ENCODE peak calls at places on chromosomes 5 and 9, in nine cellular contexts. I is A549, N is IMR-90, W is ovary, F is aorta, Q is psoas muscle, S is cardiac muscle cell, Z is left ventricle myocardium inferior, L is spleen. V is an unnamed sample. For H3K4me1, the result is how much of the 10 kb centered on the place peaks cover.

GRCh38 chr9:70257991-70258691 is 637 bp upstream of the SMC5 start:
- DNase-seq in Q (no peak), S (peak), I (no peak), W (peak), F (no peak), L (peak), Z (no peak), N (peak), V (peak)

GRCh38 chr5:112025729-112026128 is 268.7 kb upstream of the NREP start:
- DNase-seq in L (no peak), N (no peak), S (no peak), I (no peak), F (no peak), Z (no peak), Q (no peak), W (no peak), V (no peak)

GRCh38 chr5:65037845-65038815 is 269.4 kb downstream of the CWC27 start:
- DNase-seq in N (no peak), S (no peak), F (no peak), I (peak), Z (no peak), Q (no peak), L (no peak), W (peak), V (no peak)

GRCh38 chr9:71604197-71605063 is 163.9 kb downstream of the CEMIP2 start:
- DNase-seq in N (peak), W (peak), Z (peak), L (peak), I (peak), F (peak), Q (peak), S (peak), V (peak)

GRCh38 chr9:111178361-111179043 is 140.2 kb upstream of the LPAR1 start:
- DNase-seq in W (no peak), N (peak), F (no peak), L (no peak), Z (no peak), S (peak), I (no peak), Q (no peak), V (no peak)

GRCh38 chr5:148915224-148915803 is 88.9 kb downstream of the ADRB2 start:
- DNase-seq in W (no peak), Z (no peak), F (no peak), S (no peak), I (no peak), N (no peak), Q (no peak), L (no peak), V (no peak)

GRCh38 chr5:141742866-141743651 is 61.0 kb upstream of the ARAP3 start:
- DNase-seq in L (peak), N (peak), W (no peak), I (peak), F (no peak), Q (no peak), Z (no peak), S (peak), V (no peak)

GRCh38 chr5:107063511-107063910 is 607.2 kb downstream of the EFNA5 start:
- DNase-seq in Q (no peak), I (no peak), L (no peak), S (no peak), F (no peak), W (no peak), Z (no peak), N (peak), V (no peak)

GRCh38 chr5:150945947-150946346 is 41.2 kb upstream of the ZNF300 start:
- DNase-seq in L (no peak), Q (no peak), S (peak), N (no peak), I (no peak), F (no peak), W (peak), Z (no peak), V (no peak)

GRCh38 chr5:10478436-10478835 is 36.8 kb downstream of the ROPN1L start:
- DNase-seq in I (no peak), Q (no peak), S (no peak), F (no peak), Z (no peak), N (peak), L (no peak), W (no peak), V (no peak)

GRCh38 chr5:160260006-160260775 is 30.9 kb downstream of the FABP6 start:
- DNase-seq in W (no peak), Q (no peak), N (peak), S (no peak), Z (no peak), L (peak), F (no peak), I (no peak), V (peak)

GRCh38 chr5:160262665-160263064 is 33.4 kb downstream of the FABP6 start:
- DNase-seq in L (peak), I (no peak), S (peak), Q (no peak), N (no peak), F (no peak), W (no peak), Z (no peak), V (peak)

GRCh38 chr5:160263326-160263850 is 34.1 kb downstream of the FABP6 start:
- DNase-seq in Z (no peak), L (no peak), Q (no peak), S (no peak), W (no peak), I (no peak), F (no peak), N (no peak), V (no peak)

GRCh38 chr5:160260881-160261815 is 31.8 kb downstream of the FABP6 start:
- DNase-seq in L (peak), Z (no peak), I (no peak), Q (no peak), S (peak), N (peak), F (no peak), W (peak), V (peak)

DNA sequence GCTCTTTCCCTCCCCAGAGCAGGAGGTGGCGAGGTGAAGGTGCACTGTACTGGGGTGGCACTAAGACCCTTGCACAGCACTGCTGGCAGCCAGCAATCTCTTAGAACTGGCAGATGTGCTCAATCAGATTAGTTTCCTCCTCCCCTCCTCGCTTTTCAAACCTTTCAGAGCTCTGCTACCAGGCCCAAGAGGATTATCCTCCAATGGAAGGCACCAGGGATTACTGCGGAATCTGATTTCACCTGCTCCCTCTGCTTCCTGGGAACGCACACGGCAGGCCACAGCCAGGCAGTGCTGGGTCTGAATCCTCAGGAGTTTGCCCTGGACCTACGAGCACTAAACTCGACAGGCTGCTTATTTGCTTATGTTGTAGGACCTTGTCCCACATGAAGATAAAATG is 32.8 kb downstream of the FABP6 start:
- DNase-seq in L (peak), F (no peak), N (no peak), I (no peak), Q (no peak), W (no peak), Z (no peak), S (no peak), V (peak)
- H3K4me1 ChIP-seq in L (under half), F (under half), N (under half), I (under half), Q (under half), W (under half), Z (under half), S (under half), V (under half)

GRCh38 chr9:96487030-96487396 is 37.0 kb downstream of the HABP4 start:
- DNase-seq in Q (no peak), W (no peak), N (no peak), F (no peak), Z (no peak), S (no peak), I (no peak), L (no peak), V (no peak)

GRCh38 chr9:96486351-96487029 is 36.5 kb downstream of the HABP4 start:
- DNase-seq in Z (peak), L (no peak), F (peak), Q (peak), W (peak), N (peak), I (no peak), S (peak), V (peak)

GRCh38 chr9:96490534-96491078 is 40.6 kb downstream of the HABP4 start:
- DNase-seq in W (no peak), S (no peak), F (no peak), N (no peak), Q (no peak), Z (no peak), I (no peak), L (no peak), V (no peak)

GRCh38 chr9:96489482-96489979 is 39.6 kb downstream of the HABP4 start:
- DNase-seq in W (no peak), I (no peak), L (no peak), S (no peak), F (no peak), N (no peak), Z (no peak), Q (no peak), V (no peak)

GRCh38 chr9:96487949-96488348 is 38.0 kb downstream of the HABP4 start:
- DNase-seq in L (no peak), N (no peak), Q (peak), Z (peak), W (no peak), I (no peak), S (peak), F (peak), V (no peak)
- H3K4me1 ChIP-seq in L (under half), N (under half), Q (under half), Z (under half), W (under half), I (under half), S (under half), F (under half), V (under half)

GRCh38 chr9:136107155-136107952 is 11.3 kb downstream of the TMEM250 start:
- DNase-seq in W (no peak), L (peak), F (no peak), S (no peak), I (no peak), N (no peak), Q (no peak), Z (no peak), V (no peak)
- H3K4me1 ChIP-seq in W (under half), L (half or more), F (under half), S (under half), I (under half), N (under half), Q (half or more), Z (half or more), V (half or more)

GRCh38 chr9:98599566-98599965 is 109.2 kb downstream of the GABBR2 start:
- DNase-seq in W (no peak), Z (no peak), S (no peak), Q (no peak), I (no peak), N (no peak), F (no peak), L (peak), V (no peak)
- H3K4me1 ChIP-seq in W (under half), Z (under half), S (under half), Q (under half), I (under half), N (under half), F (under half), L (under half), V (under half)